ENCODE peak calls at places on chromosomes 5 and 9, in six cellular contexts. H is HuH-7.5; F is activated CD4-positive, alpha-beta T cell treated with anti-CD3 and anti-CD28 coated beads, Interleukin-2, amount 50 U/mL, for 1 hour; E is NT2/D1; A is HFF-Myc; T is progenitor cell of endocrine pancreas. L is an unnamed sample.
A peak's percentile ranks its signal among the peaks of the same experiment; 100 is the strongest.

GRCh38 chr5:172881691-172882370 is 47.8 kb downstream of the ERGIC1 start:
- DNase-seq in H (no peak), F (no peak), E (no peak), A (no peak), T (no peak), L (no peak)

GRCh38 chr9:127021664-127022337 is 100.6 kb downstream of the ANGPTL2 start:
- DNase-seq in H (no peak), F (no peak), E (no peak), A (peak; percentile 96), T (no peak), L (no peak)

GRCh38 chr5:54793612-54794436 is 191.6 kb downstream of the ESM1 start:
- DNase-seq in H (no peak), F (no peak), E (no peak), A (no peak), T (no peak), L (no peak)

GRCh38 chr5:81397169-81397568 is 3.2 kb upstream of the ACOT12 start:
- DNase-seq in H (no peak), F (no peak), E (no peak), A (peak; percentile 31), T (no peak), L (no peak)

GRCh38 chr9:70232476-70232875 is 26.3 kb upstream of the SMC5 start:
- DNase-seq in H (no peak), F (no peak), E (no peak), A (no peak), T (no peak), L (no peak)

GRCh38 chr5:65290677-65291076 is 191.0 kb downstream of the ADAMTS6 start:
- DNase-seq in H (no peak), F (no peak), E (no peak), A (no peak), T (no peak), L (no peak)

GRCh38 chr5:104734046-104734445 is 1171.5 kb upstream of the NUDT12 start:
- DNase-seq in H (no peak), F (no peak), E (no peak), A (no peak), T (no peak), L (no peak)

GRCh38 chr9:12715268-12715667 is 22.1 kb downstream of the TYRP1 start:
- DNase-seq in H (no peak), F (no peak), E (no peak), A (no peak), T (no peak), L (no peak)

GRCh38 chr5:173880306-173880985 is 7.7 kb upstream of the CPEB4 start:
- DNase-seq in H (no peak), F (no peak), E (no peak), A (no peak), T (no peak), L (no peak)

L was measured in activated T-helper 2 cell treated with anti-CD3 and anti-CD28 coated beads, Interferon-gamma antibody, Interleukin-2, Interleukin-4, amounts not matched to agents 10 μg/mL and 5 μg/mL and 100 μg/mL, durations not matched to agents 14 hours and 24 hours and 36 hours.